ENCODE peak calls at places on chromosomes 1 and 21, in nine cellular contexts. H, U, I, S, P, L, R, O and G are unnamed samples.

GRCh38 chr1:187374130-187374529 is 545.4 kb downstream of the PLA2G4A start:
- DNase-seq in I (no peak), S (no peak), H (no peak), P (no peak), O (no peak), R (no peak), U (no peak), L (no peak), G (no peak)

GRCh38 chr1:201891451-201892045 is 2.9 kb downstream of the SHISA4 start:
- DNase-seq in I (no peak), R (no peak), H (no peak), O (no peak), U (no peak), S (no peak), L (no peak), P (peak; percentile 19), G (no peak)

GRCh38 chr1:173318788-173319187 is 111.7 kb upstream of the TNFSF4 start:
- DNase-seq in S (no peak), P (no peak), H (no peak), L (no peak), U (no peak), I (no peak), R (no peak), O (no peak), G (no peak)

GRCh38 chr1:202692959-202693555 is 17.2 kb downstream of the SYT2 start:
- DNase-seq in O (peak; percentile 57), L (peak; percentile 76), S (peak; percentile 47), H (peak; percentile 15), I (peak; percentile 90), U (peak; percentile 76), P (peak; percentile 61), R (peak; percentile 80), G (peak; percentile 23)

GRCh38 chr1:99943238-99943794 is 26.5 kb upstream of the SLC35A3 start:
- DNase-seq in O (peak; percentile 75), P (no peak), R (no peak), L (no peak), I (no peak), U (peak; percentile 67), H (no peak), S (no peak), G (no peak)

GRCh38 chr1:176799327-176799726 is 336.4 kb downstream of the PAPPA2 start:
- DNase-seq in P (no peak), I (no peak), U (no peak), L (no peak), R (no peak), H (no peak), O (no peak), S (no peak), G (no peak)

GRCh38 chr1:115355069-115355468 is 17.0 kb upstream of the NGF start:
- DNase-seq in H (no peak), R (no peak), O (no peak), I (no peak), U (no peak), S (no peak), L (no peak), P (no peak), G (no peak)

GRCh38 chr1:167599839-167600581 is 30.0 kb upstream of the RCSD1 start:
- DNase-seq in R (peak; percentile 77), P (peak; percentile 41), L (peak; percentile 65), U (peak; percentile 87), I (peak; percentile 36), S (no peak), H (peak; percentile 49), O (peak; percentile 55), G (peak; percentile 52)

GRCh38 chr21:42722153-42722552 is 68.7 kb downstream of the PDE9A start:
- DNase-seq in S (no peak), P (no peak), U (no peak), R (no peak), O (no peak), I (no peak), H (no peak), L (no peak), G (no peak)

GRCh38 chr1:57597036-57597435 is 173.2 kb upstream of the DAB1 start:
- DNase-seq in H (no peak), O (no peak), R (no peak), I (no peak), S (no peak), L (no peak), U (no peak), P (no peak), G (no peak)

GRCh38 chr21:45888361-45889009 is 93.1 kb upstream of the COL6A1 start:
- DNase-seq in H (no peak), S (no peak), I (no peak), U (no peak), O (no peak), L (no peak), P (no peak), R (no peak), G (no peak)

GRCh38 chr1:214438530-214438929 is 112.9 kb downstream of the PTPN14 start:
- DNase-seq in U (no peak), R (no peak), I (no peak), L (no peak), H (no peak), P (no peak), S (no peak), O (no peak), G (no peak)

GRCh38 chr1:27525296-27526271 is 35.6 kb upstream of the WASF2 start:
- DNase-seq in P (peak; percentile 72), S (peak; percentile 86), O (no peak), R (peak; percentile 76), I (peak; percentile 66), U (peak; percentile 83), L (peak; percentile 87), H (peak; percentile 27), G (peak; percentile 91)

GRCh38 chr1:44328767-44329416 is 26.2 kb downstream of the ERI3 start:
- DNase-seq in I (no peak), H (no peak), S (no peak), P (no peak), L (no peak), R (no peak), O (peak; percentile 24), U (no peak), G (no peak)

GRCh38 chr1:15417365-15417934 is 7.8 kb downstream of the EFHD2 start:
- DNase-seq in I (peak; percentile 80), R (peak; percentile 47), H (no peak), P (peak; percentile 54), S (no peak), L (peak; percentile 46), U (peak; percentile 65), O (peak; percentile 77), G (peak; percentile 26)

GRCh38 chr21:38900499-38900898 is 94.8 kb downstream of the ETS2 start:
- DNase-seq in U (no peak), R (no peak), O (no peak), H (no peak), S (no peak), L (no peak), I (no peak), P (no peak), G (no peak)

GRCh38 chr1:7425229-7425628 is 345.9 kb upstream of the VAMP3 start:
- DNase-seq in U (no peak), S (no peak), I (no peak), R (no peak), H (no peak), P (no peak), L (no peak), O (no peak), G (no peak)

GRCh38 chr1:167467126-167467725 is 51.1 kb downstream of the CD247 start:
- DNase-seq in S (no peak), I (peak; percentile 24), R (no peak), H (no peak), O (no peak), P (no peak), U (peak; percentile 47), L (no peak), G (no peak)

GRCh38 chr1:110160701-110161100 is 10.4 kb downstream of the SLC6A17 start:
- DNase-seq in L (no peak), I (no peak), H (no peak), R (no peak), S (no peak), P (no peak), O (no peak), U (no peak), G (no peak)

GRCh38 chr1:198601936-198602889 is 36.6 kb upstream of the PTPRC start:
- DNase-seq in P (no peak), O (peak; percentile 62), L (no peak), I (no peak), S (no peak), R (no peak), H (no peak), U (no peak), G (peak; percentile 26)
- TF ChIP-seq CTCF in P (no peak), O (no peak), L (no peak), I (no peak), S (no peak), R (no peak), H (no peak), U (no peak), G (no peak)

DNA sequence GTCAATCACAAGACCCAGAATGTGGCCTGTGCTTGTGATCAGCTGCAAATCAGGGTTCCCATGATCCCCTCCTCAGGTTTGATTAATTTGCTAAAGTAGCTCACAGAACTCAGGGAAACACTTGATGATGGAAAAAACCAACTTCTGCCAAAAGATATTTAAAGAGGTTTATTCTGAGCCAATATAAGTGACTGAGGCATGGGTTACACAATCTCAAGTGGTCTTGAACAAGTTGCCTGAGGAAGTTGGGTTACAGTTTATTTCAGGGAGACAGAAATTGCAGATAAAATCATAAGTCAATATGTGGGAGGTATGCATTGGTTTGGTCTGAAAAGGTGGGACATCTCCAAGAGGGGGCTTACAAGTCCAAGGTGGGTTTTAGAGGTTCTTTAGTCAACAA is 243.1 kb downstream of the S1PR1 start:
- DNase-seq in P (no peak), H (no peak), S (no peak), I (no peak), U (no peak), L (no peak), R (no peak), O (no peak), G (no peak)
- TF ChIP-seq CTCF in P (no peak), H (no peak), S (no peak), I (no peak), U (no peak), L (no peak), R (no peak), O (no peak), G (no peak)

DNA sequence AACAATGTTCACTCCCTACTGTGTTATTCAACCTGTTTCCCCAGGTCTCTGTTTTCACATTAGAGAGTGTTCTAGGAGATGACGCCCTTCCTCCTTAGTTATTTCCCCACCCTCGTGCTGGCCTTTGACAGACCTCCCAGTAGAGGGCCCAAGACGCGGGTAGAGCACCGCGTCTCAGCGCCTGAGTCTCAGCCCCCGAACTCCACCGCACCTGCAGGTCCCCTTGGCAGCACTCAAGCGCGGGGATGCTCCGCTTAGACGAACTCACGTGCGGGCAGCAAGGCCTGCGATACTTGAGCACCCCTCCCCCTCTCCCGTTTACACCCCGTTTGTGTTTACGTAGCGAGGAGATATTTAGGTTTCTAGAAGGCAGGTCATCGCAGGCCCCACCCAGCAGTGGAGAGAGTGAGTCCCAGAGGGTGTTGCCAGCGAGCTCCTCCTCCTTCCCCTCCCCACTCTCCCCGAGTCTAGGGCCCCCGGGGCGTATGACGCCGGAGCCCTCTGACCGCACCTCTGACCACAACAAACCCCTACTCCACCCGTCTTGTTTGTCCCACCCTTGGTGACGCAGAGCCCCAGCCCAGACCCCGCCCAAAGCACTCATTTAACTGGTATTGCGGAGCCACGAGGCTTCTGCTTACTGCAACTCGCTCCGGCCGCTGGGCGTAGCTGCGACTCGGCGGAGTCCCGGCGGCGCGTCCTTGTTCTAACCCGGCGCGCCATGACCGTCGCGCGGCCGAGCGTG is at the start of gene CD55:
- DNase-seq in P (peak; percentile 97), R (peak; percentile 98), S (peak; percentile 86), U (peak; percentile 97), L (peak; percentile 94), O (peak; percentile 93), H (peak; percentile 98), I (peak; percentile 97), G (peak; percentile 99)
- TF ChIP-seq CTCF in P (no peak), R (peak; percentile 46), S (no peak), U (peak; percentile 15), L (peak; percentile 29), O (peak; percentile 17), H (no peak), I (peak; percentile 35), G (peak; percentile 9)

GRCh38 chr1:32199043-32199716 is 1.2 kb upstream of the CCDC28B start:
- DNase-seq in P (no peak), U (no peak), O (no peak), H (no peak), L (no peak), I (no peak), R (no peak), S (no peak), G (no peak)
- TF ChIP-seq CTCF in P (no peak), U (no peak), O (no peak), H (no peak), L (no peak), I (no peak), R (no peak), S (no peak), G (no peak)